ENCODE peak calls at places on chromosomes 6 and 20, in seven cellular contexts. D is brain microvascular endothelial cell, R is lung, J is fibroblast of lung, M is Panc1, F is IMR-90, V is AG04450. W is an unnamed sample.

GRCh38 chr20:19008497-19008896 is 194.9 kb downstream of the SCP2D1 start:
- DNase-seq in D (no peak), R (no peak), F (no peak), V (no peak), J (no peak), M (no peak), W (no peak)

GRCh38 chr6:7390218-7390878 is 740 bp downstream of the RIOK1 start:
- DNase-seq in V (peak), M (no peak), D (no peak), F (peak), R (no peak), J (no peak), W (peak)

GRCh38 chr20:25750220-25750764 is 53.6 kb upstream of the ZNF337 start:
- DNase-seq in M (no peak), D (no peak), F (no peak), V (no peak), R (no peak), J (no peak), W (no peak)

GRCh38 chr6:151616600-151616999 is 122.8 kb downstream of the CCDC170 start:
- DNase-seq in V (no peak), R (no peak), J (no peak), D (no peak), F (no peak), M (no peak), W (no peak)

GRCh38 chr6:150001295-150001990 is 23.9 kb downstream of the RAET1L start:
- DNase-seq in F (no peak), J (no peak), R (no peak), V (no peak), D (no peak), M (no peak), W (no peak)

GRCh38 chr6:134310206-134310605 is 7.7 kb downstream of the SGK1 start:
- DNase-seq in D (peak), V (no peak), R (no peak), J (no peak), M (no peak), F (peak), W (no peak)

GRCh38 chr6:67854098-67854497 is 781.0 kb upstream of the ADGRB3 start:
- DNase-seq in M (no peak), D (peak), V (no peak), F (no peak), R (no peak), J (no peak), W (no peak)

GRCh38 chr6:160259143-160259425 is 463 bp upstream of the SLC22A2 start:
- DNase-seq in J (no peak), F (no peak), D (no peak), R (no peak), M (no peak), V (no peak), W (no peak)

GRCh38 chr6:158321960-158322359 is 9.7 kb downstream of the TULP4 start:
- DNase-seq in F (peak), R (no peak), D (peak), V (no peak), J (peak), M (no peak), W (no peak)

GRCh38 chr20:19976595-19977372 is 40.4 kb upstream of the NAA20 start:
- DNase-seq in V (no peak), M (no peak), D (peak), F (peak), R (peak), J (peak), W (no peak)

GRCh38 chr6:21109421-21110178 is 484.0 kb upstream of the SOX4 start:
- DNase-seq in F (peak), D (peak), J (peak), M (peak), V (no peak), R (no peak), W (peak)

GRCh38 chr6:89317067-89317466 is 2.0 kb upstream of the GABRR2 start:
- DNase-seq in V (no peak), M (no peak), R (no peak), F (no peak), D (no peak), J (no peak), W (no peak)

GRCh38 chr6:121436172-121436965 is 923 bp downstream of the GJA1 start:
- DNase-seq in D (no peak), R (no peak), M (no peak), J (peak), V (no peak), F (no peak), W (no peak)

DNA sequence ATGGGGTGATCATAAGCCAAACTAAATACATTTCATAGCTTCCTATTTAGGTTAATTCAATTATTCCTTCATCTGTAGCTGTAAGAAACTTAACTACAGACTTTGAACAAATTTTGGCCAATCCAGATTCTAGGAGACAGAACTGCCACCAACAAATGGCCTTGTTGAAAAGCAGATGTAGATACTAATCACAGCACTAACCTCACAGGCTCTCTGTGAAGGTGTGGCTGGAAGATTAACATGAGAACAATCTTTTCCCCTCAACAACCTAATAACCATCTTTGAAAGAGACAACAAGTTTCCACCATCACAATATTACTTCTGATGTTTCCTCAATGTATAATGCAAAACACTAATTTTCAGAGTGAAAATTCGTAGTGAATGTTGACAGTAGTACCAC is 87.8 kb downstream of the SESN1 start:
- DNase-seq in J (no peak), R (no peak), D (no peak), M (no peak), F (no peak), V (no peak), W (no peak)
- H3K4me3 ChIP-seq in J (no peak), R (no peak), D (no peak), M (no peak), F (no peak), V (no peak), W (no peak)

GRCh38 chr6:54252916-54253315 is 55.3 kb upstream of the TINAG start:
- DNase-seq in D (no peak), R (no peak), M (no peak), V (no peak), J (no peak), F (no peak), W (no peak)
- TF ChIP-seq CTCF in D (no peak), R (no peak), M (no peak), V (no peak), J (no peak), F (no peak), W (no peak)

DNA sequence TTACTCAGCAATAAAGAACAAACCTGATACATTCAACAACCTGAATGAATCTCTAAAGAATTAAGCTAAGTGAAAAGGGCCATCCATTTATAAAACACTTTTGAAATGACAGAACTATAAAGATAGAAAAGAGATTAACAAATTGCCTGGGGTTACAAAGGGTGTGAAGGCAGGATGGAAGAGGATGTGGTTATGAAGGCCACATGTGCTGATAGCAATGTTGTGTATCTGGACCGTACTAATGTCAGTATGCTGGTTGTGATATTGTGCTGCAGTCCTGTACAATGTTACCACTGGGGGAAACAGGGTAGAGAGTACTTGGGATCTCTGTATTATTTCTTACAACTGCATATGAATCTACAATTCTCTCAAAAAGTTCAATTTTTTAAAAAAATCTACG is 36.4 kb downstream of the ELOVL5 start:
- DNase-seq in R (no peak), J (no peak), V (no peak), D (no peak), M (no peak), F (no peak), W (no peak)
- H3K4me3 ChIP-seq in R (no peak), J (no peak), V (no peak), D (no peak), M (no peak), F (no peak), W (no peak)

GRCh38 chr6:28771401-28772267 is 152.2 kb downstream of the TRIM27 start:
- DNase-seq in M (no peak), F (no peak), V (no peak), R (no peak), J (no peak), D (no peak), W (no peak)

GRCh38 chr6:28767691-28768090 is 156.1 kb downstream of the TRIM27 start:
- DNase-seq in V (no peak), M (no peak), F (no peak), D (no peak), J (no peak), R (no peak), W (no peak)

GRCh38 chr6:28770732-28771131 is 153.1 kb downstream of the TRIM27 start:
- DNase-seq in V (no peak), D (no peak), F (no peak), J (no peak), R (no peak), M (no peak), W (no peak)

GRCh38 chr6:28768187-28768913 is 155.4 kb downstream of the TRIM27 start:
- DNase-seq in J (no peak), M (no peak), F (no peak), D (no peak), R (no peak), V (no peak), W (no peak)

GRCh38 chr6:28769626-28770402 is 154.0 kb downstream of the TRIM27 start:
- DNase-seq in D (peak), F (peak), R (no peak), J (peak), V (no peak), M (no peak), W (no peak)
- TF ChIP-seq CTCF in D (peak), F (peak), R (no peak), J (no peak), V (peak), M (peak), W (no peak)

DNA sequence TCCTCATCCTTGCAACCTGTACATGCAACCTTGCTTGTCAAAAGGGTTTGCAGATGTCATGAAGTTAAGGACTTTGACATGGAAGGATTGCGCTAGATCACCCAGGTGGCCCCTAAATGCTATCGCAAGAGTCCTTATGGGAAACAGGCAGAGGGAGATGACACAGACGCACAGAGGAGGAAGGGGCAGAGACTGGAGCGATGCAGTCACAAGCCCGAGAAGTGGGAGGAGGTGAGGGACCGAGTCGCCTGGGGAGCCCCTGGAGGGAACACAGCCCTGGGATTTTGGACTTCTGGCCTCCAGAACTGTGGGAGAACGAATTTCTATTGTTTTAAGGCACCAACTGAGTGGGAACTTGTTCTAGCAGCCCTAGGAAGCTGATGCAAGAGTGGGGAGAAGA is 434.1 kb downstream of the PREX1 start:
- DNase-seq in D (no peak), V (no peak), M (no peak), F (no peak), J (no peak), R (no peak), W (no peak)
- H3K4me3 ChIP-seq in D (no peak), V (no peak), M (no peak), F (no peak), J (no peak), R (no peak), W (no peak)